ENCODE peak calls at places on chromosomes 16 and 17, in eight cellular contexts. R is prostate gland; P is glutamatergic neuron; S is AG04449; I is CD4-positive, alpha-beta T cell; Y is astrocyte of the spinal cord; X is fibroblast of the aortic adventitia; L is progenitor cell of endocrine pancreas. T is an unnamed sample.

GRCh38 chr16:30720694-30721093 is 21.7 kb downstream of the SRCAP start:
- DNase-seq in I (no peak), R (no peak), X (no peak), L (no peak), S (no peak), Y (no peak), P (no peak), T (no peak)

GRCh38 chr16:31351246-31351936 is 3.6 kb upstream of the ITGAX start:
- DNase-seq in R (no peak), S (no peak), Y (no peak), P (no peak), I (no peak), X (no peak), L (no peak), T (no peak)

GRCh38 chr17:43667506-43668438 is 6.0 kb upstream of the MEOX1 start:
- DNase-seq in I (no peak), X (peak), S (no peak), Y (peak), P (no peak), L (no peak), R (no peak), T (peak)

GRCh38 chr17:4394208-4395110 is 28.0 kb upstream of the UBE2G1 start:
- DNase-seq in P (no peak), S (no peak), I (no peak), X (no peak), L (no peak), Y (no peak), R (peak), T (no peak)

GRCh38 chr17:39461911-39462641 is 790 bp downstream of the CDK12 start:
- DNase-seq in R (peak), S (no peak), L (no peak), I (peak), Y (peak), P (no peak), X (peak), T (peak)

GRCh38 chr16:85781685-85782370 is 17.5 kb downstream of the EMC8 start:
- DNase-seq in S (no peak), I (no peak), X (peak), L (no peak), R (peak), Y (peak), P (no peak), T (no peak)

GRCh38 chr17:29294580-29294900 is 592 bp upstream of the NUFIP2 start:
- DNase-seq in S (no peak), R (no peak), X (no peak), I (no peak), Y (no peak), L (no peak), P (no peak), T (no peak)

GRCh38 chr16:27402964-27403600 is 1.1 kb downstream of the IL21R start:
- DNase-seq in S (no peak), Y (peak), L (no peak), P (peak), I (no peak), R (no peak), X (no peak), T (no peak)

GRCh38 chr17:50944054-50944901 is 78.1 kb upstream of the TOB1 start:
- DNase-seq in R (peak), S (no peak), X (no peak), Y (no peak), L (peak), P (peak), I (peak), T (no peak)

GRCh38 chr16:85612191-85612800 is 826 bp upstream of the GSE1 start:
- DNase-seq in I (no peak), R (peak), X (peak), L (no peak), P (no peak), S (peak), Y (peak), T (peak)

GRCh38 chr17:1726626-1727257 is 2.2 kb downstream of the WDR81 start:
- DNase-seq in R (no peak), Y (no peak), X (no peak), S (no peak), P (no peak), I (no peak), L (no peak), T (no peak)

GRCh38 chr17:9213311-9213655 is 192.0 kb downstream of the NTN1 start:
- DNase-seq in I (no peak), X (no peak), S (no peak), L (no peak), P (no peak), R (no peak), Y (no peak), T (no peak)

GRCh38 chr17:2062571-2063183 is 7.8 kb downstream of the HIC1 start:
- DNase-seq in X (peak), I (no peak), L (no peak), S (no peak), Y (peak), P (no peak), R (no peak), T (peak)

GRCh38 chr17:44192750-44193149 is 6.0 kb downstream of the TMUB2 start:
- DNase-seq in L (no peak), I (no peak), S (no peak), Y (no peak), R (no peak), X (no peak), P (no peak), T (no peak)

GRCh38 chr17:49523706-49524472 is 28.8 kb downstream of the NGFR start:
- DNase-seq in X (no peak), R (peak), I (no peak), P (no peak), S (no peak), Y (no peak), L (no peak), T (no peak)

GRCh38 chr17:70956731-70957130 is 787.4 kb downstream of the KCNJ2 start:
- DNase-seq in X (no peak), S (no peak), P (no peak), I (no peak), Y (no peak), R (no peak), L (no peak), T (no peak)

GRCh38 chr16:11296351-11296705 is 15.2 kb upstream of the PRM1 start:
- DNase-seq in P (no peak), S (no peak), Y (no peak), R (no peak), L (no peak), X (no peak), I (no peak), T (no peak)

DNA sequence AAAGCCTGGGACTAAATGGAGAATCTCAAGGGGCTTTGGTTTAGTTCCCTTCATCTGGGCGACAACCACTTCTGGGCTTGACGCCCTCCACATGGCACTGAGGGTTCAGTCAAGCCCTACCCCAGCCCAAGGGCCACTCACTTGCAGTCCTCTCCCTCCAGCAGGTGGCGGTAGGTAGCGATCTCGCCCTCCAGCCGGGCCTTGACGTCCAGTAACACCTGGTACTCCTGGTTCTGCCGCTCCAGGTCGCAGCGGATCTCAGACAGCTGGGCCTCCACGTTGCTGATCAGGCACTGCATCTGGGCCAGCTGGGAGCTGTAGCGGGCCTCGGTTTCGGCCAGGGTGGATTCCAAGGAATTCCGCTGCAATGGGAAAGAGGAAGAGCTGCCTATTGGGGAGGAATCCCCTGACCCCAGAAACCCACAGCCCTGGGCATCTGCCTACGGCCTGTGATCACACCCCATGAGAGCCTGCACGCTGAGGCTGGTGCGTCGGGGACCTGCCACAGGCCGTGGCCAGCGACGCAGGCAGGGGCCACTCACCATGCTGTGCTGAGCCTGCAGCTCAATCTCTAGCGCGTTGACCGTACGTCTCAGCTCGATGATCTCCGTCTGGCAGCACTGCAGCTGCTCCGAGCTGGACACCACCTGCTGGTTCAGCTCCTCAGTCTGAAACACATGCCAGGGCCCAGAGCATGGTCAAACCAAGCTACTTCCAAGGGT is 2.7 kb downstream of the KRT36 start:
- DNase-seq in I (peak), L (no peak), P (no peak), Y (no peak), S (no peak), X (no peak), R (no peak), T (no peak)
- TF ChIP-seq CTCF in I (no peak), L (peak), P (peak), Y (peak), S (peak), X (peak), R (no peak), T (peak)

GRCh38 chr16:87053016-87053982 is 263.9 kb downstream of the C16orf95 start:
- DNase-seq in X (no peak), I (no peak), L (no peak), P (peak), S (no peak), Y (no peak), R (no peak), T (no peak)
- TF ChIP-seq CTCF in X (peak), I (no peak), L (peak), P (peak), S (no peak), Y (peak), R (no peak), T (peak)

DNA sequence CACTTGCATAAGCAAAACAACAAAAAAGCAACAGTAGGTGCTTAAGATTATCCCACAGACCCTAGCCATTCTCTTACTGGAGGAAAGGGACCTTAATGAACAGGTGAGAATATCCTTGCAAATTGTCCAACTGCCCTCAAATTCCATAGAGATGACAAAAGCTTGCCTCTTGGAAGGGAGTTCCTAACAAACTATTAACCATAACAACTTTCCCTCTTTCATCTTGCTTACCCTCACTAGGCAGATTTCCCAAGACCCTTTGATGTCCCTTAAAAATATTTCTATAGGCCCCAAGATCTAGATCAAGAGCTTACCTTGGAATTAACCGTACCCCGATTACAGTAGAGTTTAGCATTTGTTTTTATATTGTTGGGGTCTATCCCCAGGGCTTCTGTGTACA is 21.8 kb downstream of the CNP start:
- DNase-seq in I (no peak), Y (no peak), R (no peak), P (no peak), L (no peak), X (no peak), S (no peak), T (no peak)
- TF ChIP-seq CTCF in I (no peak), Y (no peak), R (no peak), P (no peak), L (no peak), X (no peak), S (no peak), T (no peak)

DNA sequence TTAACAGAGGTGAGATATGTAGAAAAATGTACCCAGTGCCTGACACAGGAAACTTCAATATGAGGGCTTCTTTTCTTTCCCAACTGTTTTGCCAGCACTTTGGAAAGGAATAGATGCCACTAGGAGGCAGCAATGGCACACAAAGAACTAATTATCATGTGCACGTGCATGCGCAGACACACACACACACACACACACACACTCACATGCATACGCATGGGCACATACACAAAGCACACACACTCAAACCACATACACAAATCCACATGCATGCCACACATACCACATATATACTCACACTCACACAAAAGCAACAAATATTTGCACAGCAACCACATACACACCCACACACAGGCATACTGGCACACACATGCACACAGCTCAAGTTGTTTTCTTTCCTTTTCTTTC is 8.8 kb upstream of the CEP112 start:
- DNase-seq in X (peak), S (peak), Y (peak), R (peak), I (peak), L (peak), P (peak), T (peak)
- TF ChIP-seq CTCF in X (peak), S (peak), Y (peak), R (peak), I (peak), L (peak), P (no peak), T (peak)

GRCh38 chr16:68843482-68844210 is at the start of gene TANGO6:
- DNase-seq in R (peak), L (peak), I (peak), P (peak), S (no peak), Y (peak), X (peak), T (peak)
- TF ChIP-seq CTCF in R (no peak), L (peak), I (peak), P (peak), S (peak), Y (peak), X (peak), T (peak)

T was measured in brain microvascular endothelial cell.